ENCODE peak calls at places on chromosomes 7 and 10, in six cellular contexts. C, F, G, N, D and L are unnamed samples.

GRCh38 chr7:132084776-132085388 is 491.4 kb downstream of the PLXNA4 start:
- DNase-seq in C (peak; percentile 11), F (no peak), G (no peak), N (no peak), D (peak; percentile 4), L (no peak)

GRCh38 chr7:112168915-112169314 is 37.3 kb downstream of the DOCK4 start:
- DNase-seq in C (no peak), F (no peak), G (no peak), N (no peak), D (no peak), L (no peak)

GRCh38 chr7:107854989-107855388 is 36.0 kb upstream of the DLD start:
- DNase-seq in C (peak; percentile 13), F (no peak), G (no peak), N (no peak), D (no peak), L (no peak)

GRCh38 chr7:35758421-35758820 is 42.4 kb upstream of the SEPTIN7 start:
- DNase-seq in C (no peak), F (no peak), G (no peak), N (no peak), D (no peak), L (no peak)

GRCh38 chr7:22586806-22587180 is 86.8 kb upstream of the STEAP1B start:
- DNase-seq in C (peak; percentile 66), F (no peak), G (no peak), N (no peak), D (no peak), L (no peak)

GRCh38 chr7:120588411-120588810 is 269.5 kb downstream of the TSPAN12 start:
- DNase-seq in C (no peak), F (no peak), G (no peak), N (no peak), D (no peak), L (no peak)

GRCh38 chr10:36358736-36359135 is 716.6 kb upstream of the FZD8 start:
- DNase-seq in C (peak; percentile 71), F (no peak), G (no peak), N (no peak), D (no peak), L (no peak)

GRCh38 chr7:28855538-28856217 is 102.5 kb downstream of the TRIL start:
- DNase-seq in C (peak; percentile 97), F (no peak), G (no peak), N (no peak), D (no peak), L (no peak)

GRCh38 chr10:23338155-23338828 is 6.3 kb downstream of the C10orf67 start:
- DNase-seq in C (peak; percentile 67), F (no peak), G (no peak), N (no peak), D (no peak), L (no peak)

GRCh38 chr7:130914589-130915294 is 180.7 kb upstream of the KLF14 start:
- DNase-seq in C (no peak), F (no peak), G (no peak), N (no peak), D (no peak), L (no peak)

GRCh38 chr7:123867220-123867619 is 22.3 kb downstream of the HYAL4 start:
- DNase-seq in C (peak; percentile 3), F (no peak), G (no peak), N (no peak), D (no peak), L (no peak)

GRCh38 chr10:71998840-71999194 is 34.6 kb downstream of the CHST3 start:
- DNase-seq in C (peak; percentile 75), F (peak; percentile 30), G (peak; percentile 34), N (peak; percentile 78), D (peak; percentile 86), L (no peak)

GRCh38 chr10:114715171-114715670 is 57.1 kb upstream of the ABLIM1 start:
- DNase-seq in C (peak; percentile 67), F (no peak), G (no peak), N (no peak), D (no peak), L (no peak)

GRCh38 chr7:110090113-110090820 is 1000.7 kb upstream of the LRRN3 start:
- DNase-seq in C (peak; percentile 37), F (no peak), G (no peak), N (no peak), D (no peak), L (no peak)

GRCh38 chr10:114519756-114520288 is 115.5 kb upstream of the AFAP1L2 start:
- DNase-seq in C (no peak), F (peak; percentile 37), G (no peak), N (no peak), D (no peak), L (no peak)

GRCh38 chr10:122567056-122567660 is 6.6 kb downstream of the DMBT1 start:
- DNase-seq in C (no peak), F (peak; percentile 30), G (peak; percentile 9), N (no peak), D (peak; percentile 47), L (no peak)

GRCh38 chr7:122300607-122301079 is 3.9 kb downstream of the FEZF1 start:
- DNase-seq in C (no peak), F (no peak), G (no peak), N (no peak), D (no peak), L (no peak)

GRCh38 chr10:61992059-61992460 is 90.6 kb downstream of the ARID5B start:
- DNase-seq in C (peak; percentile 34), F (no peak), G (no peak), N (no peak), D (no peak), L (no peak)

GRCh38 chr7:39304683-39305405 is 261.4 kb upstream of the YAE1 start:
- DNase-seq in C (no peak), F (no peak), G (no peak), N (no peak), D (no peak), L (no peak)

GRCh38 chr10:103775786-103776185 is 79.6 kb downstream of the SH3PXD2A start:
- DNase-seq in C (no peak), F (no peak), G (no peak), N (no peak), D (no peak), L (no peak)

GRCh38 chr7:108480311-108480710 is 24.1 kb upstream of the NRCAM start:
- DNase-seq in C (no peak), F (no peak), G (no peak), N (no peak), D (no peak), L (no peak)

GRCh38 chr10:43965033-43965917 is 316.6 kb upstream of the ZNF32 start:
- DNase-seq in C (peak; percentile 26), F (no peak), G (no peak), N (no peak), D (no peak), L (peak; percentile 84)

GRCh38 chr10:127364034-127364433 is 167.6 kb upstream of the INSYN2A start:
- DNase-seq in C (no peak), F (no peak), G (no peak), N (no peak), D (no peak), L (no peak)

GRCh38 chr10:28530751-28531150 is 2.2 kb upstream of the WAC start:
- DNase-seq in C (peak; percentile 39), F (no peak), G (no peak), N (no peak), D (no peak), L (no peak)

GRCh38 chr10:28533571-28534304 is 820 bp downstream of the WAC start:
- DNase-seq in C (peak; percentile 26), F (peak; percentile 74), G (no peak), N (peak; percentile 85), D (peak; percentile 90), L (no peak)

GRCh38 chr10:28533315-28533564 is 322 bp downstream of the WAC start:
- DNase-seq in C (no peak), F (no peak), G (no peak), N (no peak), D (no peak), L (no peak)

GRCh38 chr10:28532223-28532508 is 752 bp upstream of the WAC start:
- DNase-seq in C (no peak), F (no peak), G (no peak), N (peak; percentile 86), D (no peak), L (no peak)

DNA sequence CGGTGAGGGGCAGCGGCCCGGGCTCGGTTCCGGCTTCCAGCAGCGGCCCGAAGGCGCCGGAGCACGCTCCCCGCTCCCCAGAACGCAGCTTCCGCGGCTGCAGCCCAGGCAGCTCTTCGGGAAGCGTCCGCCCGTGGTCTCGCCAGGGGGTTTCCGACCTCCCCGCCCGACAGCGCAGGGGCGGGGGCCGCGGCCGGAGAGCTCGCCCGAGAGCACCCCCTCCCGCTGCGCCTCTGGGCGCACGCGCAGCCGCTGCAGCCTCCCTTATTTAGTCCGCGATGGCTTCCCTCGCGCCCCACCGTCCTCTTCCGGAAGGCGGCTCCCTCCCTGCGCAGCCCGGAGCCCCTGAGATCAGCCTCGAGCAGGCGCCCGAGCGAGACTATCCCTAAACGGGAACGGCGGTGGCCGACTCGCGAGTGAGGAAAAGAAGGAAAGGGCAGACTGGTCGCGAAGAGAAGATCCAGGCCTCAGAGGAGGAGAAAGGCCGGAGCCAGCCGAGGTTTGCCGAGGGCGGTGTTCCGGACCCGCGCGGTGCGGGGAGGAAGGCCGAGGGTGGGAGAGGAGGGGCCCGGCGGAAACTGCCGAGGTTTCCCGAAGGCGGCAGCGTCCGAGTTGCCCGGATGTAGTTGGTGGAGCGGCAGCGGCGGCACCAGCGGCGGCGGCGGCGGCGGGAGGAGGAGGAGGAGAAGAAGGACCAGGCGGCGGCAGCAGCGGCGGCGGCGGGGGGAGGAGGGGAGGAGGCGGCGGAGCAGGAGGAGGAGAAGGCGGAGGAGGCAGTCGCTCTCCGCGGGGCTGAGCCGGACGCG is at the start of gene WAC:
- DNase-seq in C (peak; percentile 89), F (peak; percentile 97), G (peak; percentile 71), N (peak; percentile 99), D (peak; percentile 97), L (no peak)
- TF ChIP-seq POLR2A in C (peak; percentile 96), F (peak; percentile 90), G (peak; percentile 86), N (peak; percentile 80), D (peak; percentile 62), L (peak; percentile 76)

GRCh38 chr7:153835104-153835503 is 217.1 kb upstream of the DPP6 start:
- DNase-seq in C (no peak), F (no peak), G (no peak), N (no peak), D (no peak), L (no peak)
- H3K9me3 ChIP-seq in C (peaks cover 15% of the 10 kb centered on the region), F (no peaks in the 10 kb centered on the region), G (peaks cover 16% of the 10 kb centered on the region), N (no peaks in the 10 kb centered on the region), D (no peaks in the 10 kb centered on the region), L (no peaks in the 10 kb centered on the region)

GRCh38 chr10:397321-398068 is 262.2 kb downstream of the ZMYND11 start:
- DNase-seq in C (no peak), F (no peak), G (no peak), N (no peak), D (no peak), L (no peak)
- H3K4me1 ChIP-seq in C (no peaks in the 10 kb centered on the region), F (no peaks in the 10 kb centered on the region), G (peaks cover 3% of the 10 kb centered on the region), N (peaks cover 10% of the 10 kb centered on the region), D (no peaks in the 10 kb centered on the region), L (peaks cover 11% of the 10 kb centered on the region)

DNA sequence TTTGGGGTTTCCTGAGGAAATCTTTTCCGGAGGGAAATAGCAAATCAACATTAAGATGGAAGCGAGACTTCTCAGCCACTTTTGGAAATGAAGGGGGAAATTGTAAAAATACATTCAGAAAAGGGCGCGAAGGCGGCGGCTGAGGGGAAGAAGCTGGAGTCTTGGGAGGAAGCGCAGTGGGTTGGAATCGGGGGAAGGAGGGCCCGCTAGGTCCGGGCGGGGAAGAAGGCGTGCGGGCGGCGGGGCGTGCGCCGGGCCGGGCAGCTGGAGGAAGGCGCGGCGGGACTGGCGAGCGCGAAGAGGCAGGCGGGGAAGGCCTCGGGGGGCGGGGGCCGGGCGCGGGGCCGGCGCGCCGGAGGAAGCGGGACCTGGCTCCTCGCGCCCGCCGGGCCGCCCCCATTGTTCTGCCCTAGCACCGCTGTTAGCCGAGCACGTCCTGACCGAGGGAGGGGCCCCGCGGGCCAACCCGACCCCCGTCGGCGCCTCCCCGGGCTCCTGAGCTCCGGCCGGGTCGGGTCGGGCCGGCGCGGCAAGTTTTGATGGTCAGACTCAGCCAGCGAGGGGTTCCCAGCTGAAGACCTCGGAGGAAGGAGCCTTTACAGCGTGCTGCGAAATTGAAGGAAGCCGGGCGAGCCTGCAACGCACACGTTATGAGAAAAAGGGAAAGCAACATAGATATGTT is 1.6 kb upstream of the SKIDA1 start:
- DNase-seq in C (peak; percentile 58), F (peak; percentile 69), G (no peak), N (peak; percentile 87), D (peak; percentile 83), L (no peak)
- TF ChIP-seq POLR2A in C (no peak), F (no peak), G (peak; percentile 39), N (peak; percentile 32), D (peak; percentile 7), L (no peak)